ENCODE peak calls at places on chromosomes 13 and 19, in eight cellular contexts. Y is COR-L47; L is NCI-H1436; I is T follicular helper cell; G is activated naive CD8-positive, alpha-beta T cell treated with anti-CD3 and anti-CD28 coated beads for 36 hours; M is CD4-positive, CD25-positive, alpha-beta regulatory T cell; K is EL; U is neuronal stem cell. V is an unnamed sample.

GRCh38 chr13:85386424-85386823 is 412.8 kb downstream of the SLITRK6 start:
- DNase-seq in I (no peak), G (no peak), L (peak; percentile 9), Y (peak; percentile 46), M (no peak), U (peak; percentile 5), K (no peak), V (no peak)

GRCh38 chr13:90997951-90998350 is 349.5 kb upstream of the MIR17HG start:
- DNase-seq in K (no peak), L (no peak), G (no peak), Y (no peak), U (no peak), I (no peak), M (no peak), V (no peak)

GRCh38 chr13:102598061-102598460 is 1.3 kb downstream of the TPP2 start:
- DNase-seq in G (no peak), U (no peak), K (peak; percentile 9), M (no peak), I (no peak), Y (no peak), L (no peak), V (peak; percentile 6)

GRCh38 chr19:16886305-16886880 is 2.4 kb upstream of the F2RL3 start:
- DNase-seq in Y (no peak), I (no peak), G (no peak), K (peak; percentile 57), M (no peak), L (no peak), U (no peak), V (peak; percentile 46)

GRCh38 chr19:10766681-10767201 is 48.9 kb downstream of the DNM2 start:
- DNase-seq in K (no peak), U (no peak), L (no peak), M (no peak), G (no peak), Y (peak; percentile 86), I (no peak), V (peak; percentile 24)

GRCh38 chr19:44879309-44880065 is 11.6 kb upstream of the TOMM40 start:
- DNase-seq in K (no peak), L (no peak), U (no peak), M (no peak), I (no peak), Y (no peak), G (no peak), V (no peak)

GRCh38 chr19:18251587-18252369 is 22.5 kb downstream of the IQCN start:
- DNase-seq in L (peak; percentile 54), M (peak; percentile 78), K (peak; percentile 67), Y (peak; percentile 55), G (peak; percentile 71), U (peak; percentile 75), I (peak; percentile 69), V (peak; percentile 63)

GRCh38 chr19:32687681-32688080 is 3.9 kb upstream of the NUDT19 start:
- DNase-seq in I (no peak), G (no peak), U (no peak), M (no peak), L (no peak), K (no peak), Y (no peak), V (no peak)

GRCh38 chr13:48400820-48401219 is 12.1 kb downstream of the LPAR6 start:
- DNase-seq in Y (no peak), L (no peak), U (no peak), M (peak; percentile 52), G (no peak), K (peak; percentile 85), I (no peak), V (peak; percentile 46)

GRCh38 chr13:30234763-30235162 is 72.6 kb downstream of the KATNAL1 start:
- DNase-seq in Y (peak; percentile 40), M (no peak), L (no peak), I (no peak), U (no peak), G (no peak), K (no peak), V (no peak)

V was measured in IMR-90.